ENCODE peak calls at places on chromosome 9, in five cellular contexts. Z, A, H, X and U are unnamed samples.

GRCh38 chr9:128233817-128234406 is 30.7 kb downstream of the DNM1 start:
- DNase-seq in Z (no peak), A (no peak), H (no peak), X (no peak), U (no peak)

GRCh38 chr9:85290019-85290418 is 451.7 kb downstream of the AGTPBP1 start:
- DNase-seq in Z (no peak), A (peak; percentile 2), H (no peak), X (no peak), U (no peak)

GRCh38 chr9:96350866-96351265 is 32.6 kb downstream of the SLC35D2 start:
- DNase-seq in Z (no peak), A (no peak), H (no peak), X (no peak), U (no peak)

GRCh38 chr9:35681341-35682002 is 7.7 kb downstream of the CA9 start:
- DNase-seq in Z (no peak), A (no peak), H (no peak), X (no peak), U (no peak)

GRCh38 chr9:72462340-72462739 is 59.1 kb upstream of the TMC1 start:
- DNase-seq in Z (no peak), A (no peak), H (no peak), X (no peak), U (no peak)

GRCh38 chr9:22052376-22052945 is 43.4 kb upstream of the CDKN2B start:
- DNase-seq in Z (no peak), A (no peak), H (peak; percentile 53), X (no peak), U (no peak)

GRCh38 chr9:133342083-133342406 is 5.9 kb downstream of the MED22 start:
- DNase-seq in Z (no peak), A (no peak), H (no peak), X (no peak), U (no peak)

GRCh38 chr9:127866535-127866934 is 10.9 kb downstream of the AK1 start:
- DNase-seq in Z (no peak), A (no peak), H (no peak), X (no peak), U (no peak)

GRCh38 chr9:111854799-111855198 is 41.8 kb upstream of the UGCG start:
- DNase-seq in Z (no peak), A (no peak), H (no peak), X (no peak), U (no peak)

GRCh38 chr9:89635007-89635742 is 30.4 kb downstream of the GADD45G start:
- DNase-seq in Z (no peak), A (no peak), H (no peak), X (no peak), U (no peak)

GRCh38 chr9:2919347-2919746 is 75.5 kb upstream of the PUM3 start:
- DNase-seq in Z (no peak), A (no peak), H (no peak), X (no peak), U (no peak)

GRCh38 chr9:115000217-115000639 is 69.8 kb upstream of the TNFSF8 start:
- DNase-seq in Z (no peak), A (no peak), H (no peak), X (no peak), U (no peak)

GRCh38 chr9:133426011-133426410 is 3.8 kb downstream of the ADAMTS13 start:
- DNase-seq in Z (no peak), A (no peak), H (no peak), X (no peak), U (no peak)

GRCh38 chr9:82597225-82598158 is 465.4 kb downstream of the RASEF start:
- DNase-seq in Z (no peak), A (no peak), H (no peak), X (no peak), U (no peak)

GRCh38 chr9:38120961-38121360 is 51.9 kb upstream of the SHB start:
- DNase-seq in Z (no peak), A (no peak), H (no peak), X (no peak), U (no peak)

GRCh38 chr9:113593682-113594281 is 130.3 kb downstream of the RGS3 start:
- DNase-seq in Z (peak; percentile 81), A (no peak), H (no peak), X (peak; percentile 98), U (no peak)

GRCh38 chr9:98365724-98366123 is 110.3 kb upstream of the TBC1D2 start:
- DNase-seq in Z (no peak), A (no peak), H (no peak), X (no peak), U (no peak)

GRCh38 chr9:95316794-95317118 is 753 bp downstream of the FANCC start:
- DNase-seq in Z (peak; percentile 75), A (no peak), H (peak; percentile 71), X (peak; percentile 49), U (no peak)

GRCh38 chr9:37429441-37430285 is 7.2 kb downstream of the GRHPR start:
- DNase-seq in Z (no peak), A (no peak), H (no peak), X (no peak), U (no peak)

GRCh38 chr9:35952526-35953191 is 5.3 kb downstream of the OR2S2 start:
- DNase-seq in Z (no peak), A (no peak), H (no peak), X (no peak), U (no peak)

GRCh38 chr9:136763649-136764035 is 676 bp downstream of the LCN15 start:
- DNase-seq in Z (no peak), A (no peak), H (no peak), X (no peak), U (no peak)

GRCh38 chr9:97064171-97064570 is 25.2 kb upstream of the CTSV start:
- DNase-seq in Z (no peak), A (no peak), H (no peak), X (no peak), U (no peak)

GRCh38 chr9:22050924-22051323 is 41.8 kb upstream of the CDKN2B start:
- DNase-seq in Z (no peak), A (no peak), H (no peak), X (no peak), U (no peak)

GRCh38 chr9:105693435-105694275 is 686 bp upstream of the TMEM38B start:
- DNase-seq in Z (no peak), A (no peak), H (no peak), X (no peak), U (no peak)

GRCh38 chr9:123544007-123544827 is 188.2 kb downstream of the CRB2 start:
- DNase-seq in Z (peak; percentile 37), A (no peak), H (peak; percentile 25), X (no peak), U (no peak)

GRCh38 chr9:112166176-112167140 is 8.6 kb downstream of the SUSD1 start:
- DNase-seq in Z (no peak), A (no peak), H (peak; percentile 51), X (peak; percentile 8), U (no peak)